ENCODE peak calls at places on chromosomes 1 and 21, in four cellular contexts. S, E, B and K are unnamed samples.

GRCh38 chr21:25097648-25098047 is 509.6 kb downstream of the MRPL39 start:
- DNase-seq in B (no peak), S (no peak), E (no peak), K (no peak)

GRCh38 chr1:228459091-228459993 is 27.8 kb upstream of the RNF187 start:
- DNase-seq in B (no peak), S (peak), E (peak), K (peak)

GRCh38 chr1:44829506-44830384 is 13.3 kb downstream of the PTCH2 start:
- DNase-seq in S (no peak), E (no peak), B (no peak), K (no peak)

GRCh38 chr1:109112652-109113285 is 1.1 kb upstream of the ELAPOR1 start:
- DNase-seq in B (peak), S (peak), E (peak), K (peak)

GRCh38 chr1:153352523-153352922 is 3.9 kb upstream of the PGLYRP4 start:
- DNase-seq in B (no peak), S (peak), E (peak), K (peak)

GRCh38 chr1:86380257-86380861 is 15.8 kb downstream of the ODF2L start:
- DNase-seq in B (peak), E (peak), S (no peak), K (peak)

GRCh38 chr1:87404306-87404705 is 75.6 kb downstream of the LMO4 start:
- DNase-seq in B (no peak), S (no peak), E (no peak), K (no peak)

GRCh38 chr1:246155923-246156322 is 351.2 kb downstream of the SMYD3 start:
- DNase-seq in E (no peak), S (no peak), B (no peak), K (no peak)

GRCh38 chr21:40185208-40185607 is 318.0 kb downstream of the PCP4 start:
- DNase-seq in B (no peak), S (no peak), E (no peak), K (no peak)

GRCh38 chr1:34768856-34769255 is 9.3 kb downstream of the GJB4 start:
- DNase-seq in S (no peak), E (no peak), B (no peak), K (no peak)

GRCh38 chr1:166167395-166167922 is 658 bp upstream of the FAM78B start:
- DNase-seq in E (peak), S (no peak), B (no peak), K (no peak)

GRCh38 chr1:115837386-115837761 is 3.6 kb downstream of the NHLH2 start:
- DNase-seq in B (no peak), E (no peak), S (no peak), K (no peak)

GRCh38 chr21:33327326-33327725 is 2.6 kb downstream of the IFNAR1 start:
- DNase-seq in S (no peak), E (no peak), B (no peak), K (no peak)

GRCh38 chr1:25700124-25700523 is 83.5 kb downstream of the MAN1C1 start:
- DNase-seq in B (no peak), E (no peak), S (no peak), K (no peak)

GRCh38 chr1:173330149-173330951 is 123.2 kb upstream of the TNFSF4 start:
- DNase-seq in B (no peak), S (no peak), E (peak), K (no peak)

GRCh38 chr1:40661678-40662077 is 3.8 kb downstream of the RIMS3 start:
- DNase-seq in S (no peak), B (no peak), E (no peak), K (no peak)

GRCh38 chr1:59139396-59139795 is 157.5 kb upstream of the FGGY start:
- DNase-seq in S (no peak), E (peak), B (no peak), K (peak)

GRCh38 chr1:27668808-27669723 is 2.9 kb downstream of the IFI6 start:
- DNase-seq in B (no peak), S (peak), E (peak), K (no peak)

GRCh38 chr1:157314408-157314807 is 176.2 kb upstream of the ETV3 start:
- DNase-seq in S (no peak), B (no peak), E (no peak), K (no peak)

GRCh38 chr1:160436975-160437374 is 36.6 kb downstream of the VANGL2 start:
- DNase-seq in E (peak), S (no peak), B (no peak), K (no peak)

GRCh38 chr1:65694933-65695332 is 97.8 kb upstream of the PDE4B start:
- DNase-seq in B (no peak), S (no peak), E (no peak), K (no peak)

GRCh38 chr1:179095377-179095776 is 13.5 kb downstream of the TOR3A start:
- DNase-seq in S (no peak), B (no peak), E (no peak), K (no peak)

GRCh38 chr21:41445465-41445862 is 19.4 kb downstream of the MX1 start:
- DNase-seq in E (no peak), B (no peak), S (no peak), K (no peak)

GRCh38 chr1:215776336-215776735 is 209.2 kb downstream of the KCTD3 start:
- DNase-seq in B (no peak), E (no peak), S (no peak), K (no peak)

GRCh38 chr1:156504062-156504813 is 3.7 kb upstream of the MEF2D start:
- DNase-seq in B (no peak), E (peak), S (no peak), K (no peak)

GRCh38 chr1:113266788-113267187 is 123.5 kb upstream of the MAGI3 start:
- DNase-seq in S (no peak), B (no peak), E (no peak), K (no peak)

GRCh38 chr21:33569986-33570385 is 18.5 kb downstream of the DONSON start:
- DNase-seq in S (no peak), E (no peak), B (no peak), K (no peak)

GRCh38 chr1:80143361-80143760 is 1136.8 kb upstream of the ADGRL4 start:
- DNase-seq in B (no peak), E (no peak), S (no peak), K (no peak)

DNA sequence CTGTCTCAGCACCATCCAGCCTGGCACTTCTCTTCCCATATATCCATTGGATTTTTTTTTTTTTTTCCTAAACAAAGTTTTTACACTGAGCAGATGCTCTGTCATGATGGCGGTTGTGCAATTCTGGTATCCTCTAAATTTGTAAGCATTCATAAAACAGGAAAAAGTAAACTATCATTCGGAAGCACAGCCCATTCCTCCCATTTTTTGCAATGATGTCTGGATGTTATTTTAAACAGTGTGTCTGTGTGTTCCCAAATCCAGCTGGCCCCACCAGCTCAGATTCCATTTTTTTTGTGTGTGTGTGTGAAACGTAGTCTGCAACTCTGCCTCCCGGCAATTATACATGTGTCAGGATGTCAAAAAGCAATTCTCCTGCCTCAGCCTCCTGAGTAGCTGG is 33.5 kb downstream of the PDPN start:
- DNase-seq in B (no peak), E (no peak), S (no peak), K (no peak)
- TF ChIP-seq CBFB in B (no peak), E (no peak), S (no peak), K (no peak)

DNA sequence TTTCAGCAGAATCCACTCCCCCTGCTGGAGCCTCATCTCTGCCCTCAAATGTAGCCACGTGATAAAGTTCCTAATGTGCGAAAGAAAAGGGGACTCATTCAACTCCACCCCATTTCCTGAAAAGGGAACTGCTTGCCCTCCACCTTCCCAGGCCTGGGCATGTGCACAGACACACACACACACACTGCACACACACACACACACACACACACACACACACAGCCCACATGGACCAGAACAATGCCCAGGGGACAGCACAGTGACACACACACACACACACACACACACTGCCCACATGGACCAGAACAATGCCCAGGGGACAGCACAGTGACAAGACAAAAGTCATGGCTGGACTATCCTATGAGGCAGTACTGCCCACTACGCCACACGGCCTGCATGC is 33.2 kb downstream of the PACC1 start:
- DNase-seq in E (no peak), S (no peak), B (no peak), K (no peak)
- TF ChIP-seq CBFB in E (no peak), S (no peak), B (no peak), K (no peak)

DNA sequence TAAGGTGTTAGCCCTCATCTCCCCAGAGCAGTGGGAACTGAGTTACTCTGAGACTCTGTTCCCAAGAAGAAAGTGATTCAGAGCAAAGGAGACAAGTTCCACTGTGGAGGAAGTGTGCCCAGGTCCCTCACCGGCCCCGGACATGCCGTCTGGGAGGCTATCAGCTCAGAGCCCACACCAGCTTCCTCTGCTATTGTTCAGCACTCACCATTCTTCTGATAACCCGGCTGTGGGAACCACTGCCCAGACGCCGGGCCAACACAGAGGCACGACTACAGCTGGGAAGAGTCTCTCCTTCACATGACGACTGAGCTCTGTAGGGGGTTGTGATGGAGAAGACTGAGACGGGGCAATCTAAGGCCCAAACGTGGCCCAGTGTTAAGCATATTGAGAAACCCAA is 34.2 kb upstream of the GJA5 start:
- DNase-seq in B (no peak), S (no peak), E (no peak), K (no peak)
- TF ChIP-seq CBFB in B (no peak), S (no peak), E (no peak), K (no peak)

DNA sequence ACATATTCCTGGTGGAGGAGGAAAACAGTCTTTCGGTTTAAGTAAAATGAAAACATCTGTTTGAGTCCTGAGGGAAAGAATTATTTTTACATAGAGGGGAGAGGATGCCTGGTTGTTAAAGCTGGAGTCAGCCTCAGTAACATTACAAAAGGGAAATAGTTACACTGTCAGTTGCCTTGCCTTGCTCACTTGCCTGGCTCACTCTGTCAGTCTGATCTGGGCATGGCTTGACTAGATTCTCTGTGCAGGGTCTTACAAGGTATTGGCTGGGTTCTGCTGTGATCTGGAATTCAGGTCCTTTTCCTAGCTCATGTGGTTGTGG is 8.4 kb upstream of the UBE2U start:
- DNase-seq in E (no peak), B (no peak), S (no peak), K (no peak)
- TF ChIP-seq CBFB in E (no peak), B (no peak), S (no peak), K (no peak)

GRCh38 chr1:6612641-6613360 is 730 bp upstream of the PHF13 start:
- DNase-seq in E (peak), B (no peak), S (peak), K (peak)
- TF ChIP-seq CBFB in E (peak), B (no peak), S (no peak), K (no peak)

DNA sequence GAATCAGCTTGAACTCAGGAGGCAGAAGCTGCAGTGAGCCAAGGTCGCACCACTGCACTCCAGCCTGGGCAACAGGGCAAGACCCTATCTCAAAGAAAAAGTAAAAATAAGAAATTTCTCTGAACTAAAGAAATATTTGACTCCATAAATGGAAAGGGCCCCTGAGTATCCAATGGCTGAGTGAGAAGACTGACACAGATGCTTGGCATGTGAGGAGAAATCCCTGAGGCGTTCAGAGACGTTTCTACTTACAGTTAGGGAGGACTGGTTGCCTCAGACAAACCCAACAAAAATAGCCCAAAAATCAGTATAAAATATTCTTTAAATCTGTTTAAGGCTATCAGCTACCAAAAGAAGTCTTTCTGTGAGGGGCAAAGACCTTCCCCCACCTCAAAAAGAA is 3.0 kb upstream of the SUMO3 start:
- DNase-seq in S (no peak), B (no peak), E (no peak), K (no peak)
- TF ChIP-seq CBFB in S (no peak), B (no peak), E (no peak), K (no peak)

DNA sequence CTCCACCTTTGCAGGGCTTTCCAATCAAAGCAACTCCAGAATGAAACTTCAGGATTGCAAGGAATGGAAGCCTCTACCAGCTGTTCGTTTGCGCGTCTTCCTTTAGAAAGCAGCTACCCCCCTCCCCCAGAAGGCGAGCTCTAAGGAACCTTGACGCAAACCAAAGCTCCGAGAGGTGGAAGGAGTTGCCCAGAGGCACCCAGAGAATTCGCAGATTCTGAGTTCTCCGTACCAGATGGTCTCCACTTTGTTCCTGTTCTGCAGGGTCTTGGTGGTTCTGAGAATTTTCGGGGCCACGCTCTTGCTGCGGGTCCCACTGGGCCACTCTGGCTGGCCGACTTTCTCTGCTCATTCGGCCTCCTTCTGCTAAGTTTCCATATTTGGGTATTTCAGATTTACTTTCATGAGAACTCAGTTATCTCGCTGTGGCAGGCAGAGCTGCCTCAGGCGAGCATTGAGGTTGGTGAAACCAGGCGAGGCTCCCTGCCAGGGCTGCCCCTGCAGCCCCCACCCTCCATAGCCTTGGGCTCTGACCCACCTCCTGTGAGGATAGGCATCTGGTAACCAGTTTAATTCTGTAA is 798 bp downstream of the TRAF5 start:
- DNase-seq in S (peak), B (no peak), E (peak), K (no peak)
- TF ChIP-seq CBFB in S (no peak), B (no peak), E (no peak), K (no peak)

DNA sequence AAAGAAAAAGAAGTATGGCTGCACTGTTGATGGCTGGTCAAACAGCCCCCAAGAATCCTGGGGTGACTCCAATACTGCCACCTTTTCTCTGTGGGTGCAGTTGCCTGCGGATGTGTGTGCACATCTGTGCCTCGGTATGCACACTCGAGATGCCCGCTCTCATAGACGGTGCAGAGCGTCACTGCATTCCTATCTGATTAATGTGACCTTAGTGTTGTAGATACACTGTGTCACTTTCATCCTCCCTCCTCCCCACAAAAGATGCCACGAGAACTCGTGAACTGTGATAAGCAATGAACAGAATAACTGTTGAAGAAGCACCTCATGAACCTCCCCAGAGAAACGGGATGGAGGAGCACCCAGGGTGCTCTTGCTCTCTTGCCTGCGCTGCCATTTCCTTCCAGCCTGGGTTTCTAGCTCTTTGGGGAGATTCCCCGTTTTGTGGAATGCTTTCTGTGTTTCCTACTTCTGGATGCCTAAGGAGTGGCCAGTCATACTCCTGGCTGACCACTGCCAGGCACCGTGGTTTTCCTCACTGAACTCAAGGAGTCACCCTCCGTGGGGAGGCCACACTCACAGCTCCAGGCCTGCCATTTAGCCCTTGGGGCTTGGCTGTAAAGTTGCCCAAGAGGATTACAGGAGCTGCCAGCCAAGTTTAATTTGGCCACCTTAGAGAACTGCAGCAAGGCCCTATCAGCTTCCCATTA is 32.0 kb downstream of the NTPCR start:
- DNase-seq in E (no peak), S (no peak), B (no peak), K (no peak)
- TF ChIP-seq CBFB in E (no peak), S (no peak), B (no peak), K (no peak)

GRCh38 chr21:15730484-15731242 is 881 bp downstream of the USP25 start:
- DNase-seq in B (no peak), S (no peak), E (peak), K (no peak)
- TF ChIP-seq CBFB in B (no peak), S (no peak), E (no peak), K (no peak)

GRCh38 chr1:3811595-3811911 is 15.3 kb upstream of the LRRC47 start:
- DNase-seq in B (no peak), S (no peak), E (no peak), K (no peak)
- TF ChIP-seq CBFB in B (no peak), S (no peak), E (no peak), K (no peak)